ENCODE peak calls at places on chromosomes 2 and 18, in six cellular contexts. U is adrenal gland, O is stomach, Y is pancreas, V is dorsolateral prefrontal cortex, Z is GM23338. G is an unnamed sample. For H3K27me3, the result is how much of the 10 kb centered on the place peaks cover.

GRCh38 chr2:57720728-57721627 is 325.6 kb upstream of the VRK2 start:
- DNase-seq in U (peak), O (no peak), Y (peak), V (peak), Z (peak), G (peak)

GRCh38 chr2:216043949-216044348 is 30.6 kb upstream of the MREG start:
- DNase-seq in U (no peak), O (no peak), Y (no peak), V (no peak), Z (no peak), G (no peak)

GRCh38 chr2:222933458-222933857 is 72.6 kb downstream of the ACSL3 start:
- DNase-seq in U (no peak), O (no peak), Y (no peak), V (no peak), Z (no peak), G (no peak)

GRCh38 chr18:50869150-50869549 is 9.8 kb upstream of the ME2 start:
- DNase-seq in U (no peak), O (no peak), Y (no peak), V (no peak), Z (peak), G (no peak)

GRCh38 chr18:961644-962355 is 57.1 kb downstream of the ADCYAP1 start:
- DNase-seq in U (no peak), O (no peak), Y (no peak), V (no peak), Z (peak), G (peak)

GRCh38 chr18:3871687-3872086 is 421.7 kb downstream of the TGIF1 start:
- DNase-seq in U (no peak), O (no peak), Y (no peak), V (no peak), Z (no peak), G (no peak)

GRCh38 chr2:85413592-85414421 is 3.6 kb upstream of the CAPG start:
- DNase-seq in U (no peak), O (peak), Y (peak), V (no peak), Z (peak), G (peak)

GRCh38 chr2:37633234-37633633 is 38.2 kb downstream of the CDC42EP3 start:
- DNase-seq in U (no peak), O (no peak), Y (no peak), V (no peak), Z (no peak), G (no peak)

GRCh38 chr2:46416739-46417403 is 62.5 kb upstream of the TMEM247 start:
- DNase-seq in U (no peak), O (no peak), Y (no peak), V (no peak), Z (no peak), G (no peak)

GRCh38 chr2:236603361-236604015 is 33.9 kb downstream of the ACKR3 start:
- DNase-seq in U (no peak), O (no peak), Y (no peak), V (no peak), Z (no peak), G (no peak)
- H3K4me3 ChIP-seq in U (no peak), O (no peak), Y (no peak), V (no peak), Z (no peak), G (no peak)

GRCh38 chr2:3062476-3063260 is 314.9 kb downstream of the EIPR1 start:
- DNase-seq in U (no peak), O (no peak), Y (no peak), V (no peak), Z (no peak), G (no peak)

GRCh38 chr2:3071645-3072044 is 306.0 kb downstream of the EIPR1 start:
- DNase-seq in U (no peak), O (no peak), Y (no peak), V (no peak), Z (no peak), G (no peak)

DNA sequence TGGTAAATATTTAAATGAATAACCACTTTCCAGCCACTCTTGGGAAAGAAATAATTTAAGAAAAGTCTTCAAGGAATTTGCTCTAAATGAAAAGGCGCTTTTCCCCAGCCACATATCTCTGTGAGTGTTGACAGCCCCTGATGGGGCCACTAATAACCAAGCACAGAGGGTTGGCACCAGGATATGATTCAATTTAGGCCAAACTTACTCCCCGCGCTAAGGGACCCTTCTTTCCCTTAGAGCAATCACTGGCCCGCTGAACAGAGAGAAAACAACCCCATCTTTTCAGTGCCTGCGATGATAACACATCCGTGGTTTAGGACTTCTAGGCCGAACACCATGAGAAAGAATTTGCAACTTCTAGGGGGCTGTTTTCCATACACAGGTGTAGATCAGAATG is 310.8 kb downstream of the EIPR1 start:
- DNase-seq in U (no peak), O (no peak), Y (no peak), V (no peak), Z (no peak), G (no peak)
- H3K27me3 ChIP-seq in U (under half), O (under half), Y (under half), V (under half), Z (under half), G (under half)

GRCh38 chr2:68693947-68694346 is 40.7 kb upstream of the ARHGAP25 start:
- DNase-seq in U (no peak), O (no peak), Y (no peak), V (no peak), Z (no peak), G (no peak)
- H3K4me3 ChIP-seq in U (no peak), O (no peak), Y (no peak), V (no peak), Z (no peak), G (no peak)

DNA sequence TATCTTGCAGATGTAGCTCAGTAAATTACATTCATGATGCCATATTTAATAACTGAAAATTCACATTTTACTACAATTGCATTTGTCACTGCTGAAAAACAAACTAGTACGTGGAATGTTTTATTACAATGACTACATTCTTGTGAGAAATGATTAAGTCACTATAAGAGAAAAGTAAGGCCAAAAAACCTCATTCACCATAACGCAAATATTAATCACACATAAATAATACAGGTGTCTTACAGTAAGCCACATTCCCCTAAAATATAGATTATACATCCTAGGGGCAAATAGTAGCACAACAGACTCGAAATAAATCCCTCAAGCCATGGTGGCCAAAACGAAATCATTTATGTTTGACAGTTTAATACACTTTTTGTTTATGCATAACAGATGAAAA is 460.6 kb downstream of the NR4A2 start:
- DNase-seq in U (no peak), O (no peak), Y (no peak), V (no peak), Z (no peak), G (no peak)
- H3K27me3 ChIP-seq in U (under half), O (under half), Y (under half), V (under half), Z (under half), G (under half)

GRCh38 chr2:241702155-241702404 is 241 bp downstream of the ING5 start:
- DNase-seq in U (no peak), O (no peak), Y (no peak), V (no peak), Z (no peak), G (no peak)
- H3K4me3 ChIP-seq in U (no peak), O (peak), Y (peak), V (peak), Z (peak), G (peak)

DNA sequence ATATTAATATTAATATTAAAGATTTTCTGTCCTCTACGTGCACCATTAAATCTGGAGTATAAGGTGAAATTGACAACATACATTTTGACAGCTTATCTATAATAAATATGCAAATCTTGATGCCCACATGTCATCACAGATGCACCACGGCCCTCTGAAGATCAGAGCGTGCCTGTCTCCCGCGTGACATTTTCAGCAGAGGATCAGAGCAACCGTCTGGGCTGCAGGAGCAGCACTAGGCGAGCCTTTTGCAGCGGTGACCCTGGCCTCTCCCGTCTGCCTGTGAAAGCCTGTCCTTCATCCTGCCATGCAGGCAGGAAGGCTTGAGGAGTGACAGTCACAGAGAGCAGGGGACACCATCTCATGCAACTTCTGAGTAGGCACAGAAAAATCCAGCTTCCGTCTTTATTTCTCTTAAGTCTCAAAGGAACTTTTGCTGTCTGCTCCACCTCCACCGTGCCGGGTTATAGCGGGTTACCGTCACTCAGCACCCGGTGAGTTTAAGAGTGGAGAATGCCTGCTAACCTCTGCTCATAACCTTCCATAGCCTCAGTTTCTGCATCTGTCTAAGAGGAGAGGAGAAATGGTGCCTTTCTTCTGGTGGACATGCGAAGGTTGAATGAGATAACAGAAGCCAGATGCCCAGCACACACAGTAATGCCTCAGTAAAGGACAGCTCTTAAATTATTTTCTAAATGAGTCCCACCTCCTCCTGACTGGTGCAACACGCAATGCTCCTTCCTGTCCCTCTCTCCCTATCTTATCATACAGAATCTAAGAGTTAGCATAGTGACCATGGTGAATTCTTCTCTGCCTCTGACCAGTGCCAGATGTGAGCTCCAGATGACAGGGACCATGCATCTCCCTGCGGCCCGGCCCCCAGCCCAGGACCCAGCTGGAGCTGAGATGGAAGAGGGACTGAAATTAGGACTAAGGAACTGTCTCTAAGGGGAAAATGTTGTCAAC is 43.8 kb downstream of the CELF4 start:
- DNase-seq in U (no peak), O (no peak), Y (no peak), V (no peak), Z (no peak), G (no peak)
- H3K27me3 ChIP-seq in U (under half), O (under half), Y (under half), V (under half), Z (under half), G (under half)

GRCh38 chr2:10287766-10288165 is 14.9 kb upstream of the HPCAL1 start:
- DNase-seq in U (no peak), O (no peak), Y (no peak), V (no peak), Z (no peak), G (no peak)

GRCh38 chr2:10284108-10284870 is 18.4 kb upstream of the HPCAL1 start:
- DNase-seq in U (peak), O (no peak), Y (no peak), V (peak), Z (no peak), G (no peak)

GRCh38 chr2:10286216-10287037 is 16.3 kb upstream of the HPCAL1 start:
- DNase-seq in U (no peak), O (peak), Y (peak), V (peak), Z (no peak), G (no peak)

GRCh38 chr2:10285191-10285577 is 17.5 kb upstream of the HPCAL1 start:
- DNase-seq in U (no peak), O (no peak), Y (no peak), V (no peak), Z (no peak), G (no peak)

DNA sequence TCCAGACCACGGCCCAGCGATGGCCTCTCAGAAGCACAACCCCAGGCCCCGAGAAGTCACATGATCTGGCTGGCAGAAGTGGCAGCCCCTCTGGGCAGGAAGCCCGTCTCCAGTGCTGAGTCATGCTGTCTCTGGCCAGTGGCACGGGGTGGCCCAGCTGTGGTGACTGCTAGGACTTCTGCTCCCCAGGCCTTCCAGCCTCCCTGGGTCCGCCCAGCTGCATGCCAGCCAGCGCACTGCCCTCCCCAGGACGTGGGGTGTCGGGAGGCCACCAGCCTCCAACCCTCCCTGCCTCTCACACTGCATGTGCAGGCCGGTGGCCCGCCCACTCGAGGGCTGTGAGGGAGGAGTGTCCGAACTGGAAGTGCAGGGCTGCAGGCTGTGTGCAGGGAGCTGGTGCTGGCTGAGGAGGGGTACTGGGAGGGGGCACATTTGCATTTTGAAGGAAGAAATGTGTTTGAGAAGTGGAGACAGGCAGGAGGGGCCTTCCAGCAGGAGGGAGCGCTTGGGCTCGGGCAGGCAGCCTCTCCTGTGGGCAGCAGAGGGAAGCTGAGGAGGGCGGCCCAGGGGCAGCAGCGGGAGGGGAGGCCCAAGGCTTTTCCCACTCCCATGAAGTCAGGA is 17.0 kb upstream of the HPCAL1 start:
- DNase-seq in U (peak), O (peak), Y (peak), V (peak), Z (no peak), G (no peak)
- H3K4me3 ChIP-seq in U (no peak), O (no peak), Y (no peak), V (no peak), Z (no peak), G (no peak)

G was measured in ovary.